ENCODE peak calls at places on chromosomes 5 and 9, in five cellular contexts. C is lower leg skin, U is psoas muscle, P is right lobe of liver, D is H7. I is an unnamed sample.

GRCh38 chr5:158869092-158869491 is 230.6 kb downstream of the EBF1 start:
- DNase-seq in C (no peak), U (no peak), P (no peak), D (peak), I (no peak)

GRCh38 chr5:82676663-82677062 is 398.5 kb upstream of the RPS23 start:
- DNase-seq in C (no peak), U (no peak), P (no peak), D (no peak), I (no peak)

GRCh38 chr9:129197978-129198736 is 20.1 kb upstream of the IER5L start:
- DNase-seq in C (peak), U (peak), P (no peak), D (no peak), I (peak)

GRCh38 chr9:136116360-136117098 is 2.1 kb downstream of the TMEM250 start:
- DNase-seq in C (no peak), U (no peak), P (no peak), D (no peak), I (no peak)

GRCh38 chr5:81122271-81122670 is 110.9 kb upstream of the CKMT2 start:
- DNase-seq in C (no peak), U (no peak), P (no peak), D (no peak), I (no peak)

GRCh38 chr5:60633336-60633735 is 66.6 kb downstream of the DEPDC1B start:
- DNase-seq in C (no peak), U (no peak), P (no peak), D (no peak), I (peak)

GRCh38 chr5:172669808-172670402 is 28.8 kb downstream of the NEURL1B start:
- DNase-seq in C (no peak), U (no peak), P (no peak), D (peak), I (peak)

GRCh38 chr9:74570879-74571512 is 73.9 kb downstream of the RORB start:
- DNase-seq in C (no peak), U (no peak), P (no peak), D (no peak), I (no peak)

GRCh38 chr5:54832846-54833245 is 152.5 kb downstream of the ESM1 start:
- DNase-seq in C (no peak), U (no peak), P (no peak), D (no peak), I (no peak)

GRCh38 chr5:34682926-34683623 is 26.9 kb downstream of the RAI14 start:
- DNase-seq in C (no peak), U (peak), P (no peak), D (no peak), I (no peak)

GRCh38 chr9:133113163-133113927 is 7.7 kb downstream of the RALGDS start:
- DNase-seq in C (no peak), U (peak), P (peak), D (no peak), I (peak)

GRCh38 chr9:125681086-125681622 is 25.9 kb downstream of the MAPKAP1 start:
- DNase-seq in C (no peak), U (no peak), P (no peak), D (peak), I (no peak)

GRCh38 chr9:13083366-13083765 is 196.1 kb downstream of the MPDZ start:
- DNase-seq in C (no peak), U (no peak), P (no peak), D (no peak), I (no peak)

GRCh38 chr9:13083973-13084528 is 195.4 kb downstream of the MPDZ start:
- DNase-seq in C (no peak), U (no peak), P (no peak), D (no peak), I (no peak)

GRCh38 chr9:13089721-13090120 is 189.8 kb downstream of the MPDZ start:
- DNase-seq in C (no peak), U (no peak), P (no peak), D (no peak), I (no peak)

GRCh38 chr9:13090588-13090987 is 188.9 kb downstream of the MPDZ start:
- DNase-seq in C (no peak), U (no peak), P (no peak), D (no peak), I (no peak)

DNA sequence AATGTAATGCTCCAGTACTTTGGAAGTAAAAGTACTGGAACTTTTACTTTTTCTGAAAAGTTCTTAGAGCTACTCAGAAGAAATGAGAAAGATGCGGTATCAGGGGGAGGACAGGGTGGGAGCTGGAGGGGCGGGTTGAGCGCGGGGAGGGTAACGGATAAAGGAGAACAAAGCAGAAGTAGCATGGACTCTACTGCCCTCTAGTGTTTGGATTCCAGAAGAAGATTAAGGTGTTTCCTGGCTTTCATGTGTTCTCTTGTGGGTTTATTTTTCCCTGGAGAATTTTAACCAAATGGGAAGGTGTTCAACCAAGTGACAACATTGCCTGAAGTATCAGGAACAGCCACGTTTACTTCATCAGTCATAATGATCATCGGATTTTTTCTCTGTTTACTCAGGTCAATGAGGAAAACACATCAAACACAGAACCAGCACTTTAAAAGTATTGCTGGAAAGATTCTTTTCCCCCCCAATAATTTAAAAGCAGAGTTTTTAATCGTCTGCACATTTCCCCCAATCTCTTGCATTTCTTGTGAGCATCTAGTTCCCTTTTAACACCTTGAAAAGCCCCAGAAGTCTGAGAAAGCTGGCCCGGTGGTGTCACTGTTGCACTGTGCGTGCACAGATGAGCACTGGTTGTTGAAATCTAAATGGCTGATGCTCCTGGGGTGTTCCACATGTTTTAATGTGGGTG is 190.6 kb downstream of the MPDZ start:
- DNase-seq in C (no peak), U (no peak), P (peak), D (peak), I (peak)
- H3K4me3 ChIP-seq in C (no peak), U (no peak), P (no peak), D (no peak), I (no peak)

GRCh38 chr9:112233769-112234168 is 58.7 kb upstream of the SUSD1 start:
- DNase-seq in C (no peak), U (peak), P (no peak), D (no peak), I (no peak)

GRCh38 chr9:112234779-112235178 is 59.7 kb upstream of the SUSD1 start:
- DNase-seq in C (no peak), U (no peak), P (no peak), D (no peak), I (no peak)

GRCh38 chr9:112232233-112232632 is 57.1 kb upstream of the SUSD1 start:
- DNase-seq in C (no peak), U (no peak), P (no peak), D (no peak), I (no peak)
- H3K4me3 ChIP-seq in C (no peak), U (no peak), P (no peak), D (no peak), I (no peak)

GRCh38 chr9:137649553-137649952 is 30.7 kb downstream of the EHMT1 start:
- DNase-seq in C (no peak), U (no peak), P (no peak), D (no peak), I (no peak)
- H3K4me3 ChIP-seq in C (no peak), U (no peak), P (no peak), D (no peak), I (no peak)

GRCh38 chr5:139243425-139243965 is 45.3 kb upstream of the SIL1 start:
- DNase-seq in C (no peak), U (no peak), P (no peak), D (no peak), I (no peak)
- H3K4me3 ChIP-seq in C (no peak), U (no peak), P (no peak), D (no peak), I (no peak)

GRCh38 chr9:130431536-130432303 is 13.0 kb upstream of the ASS1 start:
- DNase-seq in C (no peak), U (no peak), P (peak), D (peak), I (no peak)

GRCh38 chr9:130433168-130433946 is 11.4 kb upstream of the ASS1 start:
- DNase-seq in C (no peak), U (no peak), P (peak), D (peak), I (no peak)

GRCh38 chr9:130432362-130432761 is 12.4 kb upstream of the ASS1 start:
- DNase-seq in C (no peak), U (no peak), P (peak), D (peak), I (no peak)

GRCh38 chr9:130432796-130433167 is 12.0 kb upstream of the ASS1 start:
- DNase-seq in C (no peak), U (no peak), P (peak), D (peak), I (no peak)

GRCh38 chr9:130433947-130434262 is 10.9 kb upstream of the ASS1 start:
- DNase-seq in C (no peak), U (no peak), P (no peak), D (no peak), I (no peak)
- H3K4me3 ChIP-seq in C (no peak), U (no peak), P (peak), D (peak), I (no peak)

GRCh38 chr9:123757547-123757946 is 172.4 kb downstream of the DENND1A start:
- DNase-seq in C (no peak), U (no peak), P (no peak), D (no peak), I (no peak)
- H3K4me3 ChIP-seq in C (no peak), U (no peak), P (no peak), D (no peak), I (no peak)

DNA sequence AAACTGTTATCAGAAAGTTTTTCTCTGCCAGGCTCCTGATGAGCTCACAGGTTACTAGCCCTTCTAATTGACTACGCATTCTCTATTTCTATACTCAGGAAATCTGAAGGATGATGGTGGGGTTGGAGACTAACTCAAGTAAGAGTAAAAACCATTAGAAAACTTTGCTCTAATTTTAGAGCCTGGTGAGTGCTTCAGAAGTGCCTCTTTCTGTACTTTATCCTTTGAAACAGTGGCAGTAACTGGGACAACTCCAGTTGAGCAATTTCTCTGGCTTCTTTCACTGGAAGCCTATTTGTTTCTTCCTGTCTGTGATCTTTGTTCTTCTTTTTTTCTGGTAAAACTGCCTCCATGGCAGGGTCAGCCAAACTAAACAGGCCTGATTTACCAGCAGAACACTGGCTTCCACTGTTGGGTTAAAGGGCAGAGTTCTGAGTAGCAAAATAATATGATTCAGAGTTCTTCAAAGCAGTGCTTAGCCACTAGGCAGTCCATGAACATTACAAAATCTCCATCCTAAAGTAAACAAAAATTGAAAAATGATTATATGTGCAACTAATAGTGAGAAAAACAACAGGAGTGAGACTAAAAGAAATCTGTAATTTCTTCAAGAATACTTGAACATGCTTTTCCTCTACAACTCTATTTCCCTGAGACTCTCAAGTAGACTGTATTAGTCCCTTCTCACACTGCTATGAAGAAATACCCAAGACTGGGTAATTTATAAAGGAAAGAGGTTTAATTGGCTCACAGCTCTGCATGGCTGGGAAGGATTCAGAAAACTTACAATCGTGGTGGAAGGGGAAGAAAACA is 79.8 kb downstream of the MROH2B start:
- DNase-seq in C (peak), U (peak), P (peak), D (no peak), I (peak)
- H3K4me3 ChIP-seq in C (no peak), U (no peak), P (no peak), D (no peak), I (no peak)

DNA sequence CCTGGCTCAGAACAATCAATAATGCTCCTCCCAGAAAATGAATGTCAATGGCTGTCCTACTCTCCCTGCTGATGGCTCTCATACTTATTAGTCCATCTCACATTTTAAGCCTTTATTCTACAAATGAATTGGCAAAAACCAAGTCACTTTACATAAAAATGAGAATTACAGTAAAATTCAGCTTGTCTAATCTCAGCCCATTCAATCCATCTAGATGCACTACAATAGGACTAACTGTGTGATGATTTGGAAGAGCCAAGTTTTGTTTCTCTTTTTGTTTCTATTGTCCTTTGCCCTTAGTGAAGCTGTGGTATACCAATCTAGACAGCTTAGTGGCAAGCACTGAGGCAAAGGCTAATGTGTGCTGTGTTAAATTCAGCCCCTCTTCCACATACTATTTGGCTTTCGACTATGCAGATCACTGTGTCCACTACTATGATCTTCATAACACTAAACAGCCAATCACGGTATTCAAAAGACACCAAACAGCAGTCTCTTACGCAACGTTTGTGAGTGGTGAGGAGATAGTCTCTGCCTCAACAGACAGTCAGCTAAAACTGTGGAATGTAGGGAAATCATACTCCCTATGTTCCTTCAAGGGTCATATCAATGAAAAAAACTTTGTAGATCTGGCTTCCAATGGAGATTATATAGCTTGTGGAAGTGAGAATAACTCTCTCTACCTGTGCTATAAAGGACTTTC is 140.8 kb upstream of the ZNF462 start:
- DNase-seq in C (no peak), U (no peak), P (no peak), D (no peak), I (no peak)
- H3K4me3 ChIP-seq in C (no peak), U (no peak), P (no peak), D (no peak), I (no peak)